ENCODE peak calls at places on chromosomes 3 and 15, in four cellular contexts. E is GM12891, C is GM12878, U is K562. L is an unnamed sample.

GRCh38 chr15:96331942-96332853 is 1.7 kb downstream of the NR2F2 start:
- DNase-seq in C (no peak), U (peak), E (no peak), L (peak)

GRCh38 chr3:41075958-41076357 is 123.3 kb upstream of the CTNNB1 start:
- DNase-seq in C (no peak), E (no peak), U (peak), L (no peak)

GRCh38 chr3:159854500-159855124 is 134.0 kb upstream of the IL12A start:
- DNase-seq in C (no peak), U (no peak), E (no peak), L (no peak)

GRCh38 chr3:150107429-150108175 is 136.9 kb upstream of the PFN2 start:
- DNase-seq in E (no peak), U (no peak), C (no peak), L (no peak)

GRCh38 chr15:39365161-39365560 is 215.7 kb upstream of the THBS1 start:
- DNase-seq in U (no peak), E (no peak), C (no peak), L (no peak)

GRCh38 chr3:70849911-70850699 is 537.7 kb upstream of the MDFIC2 start:
- DNase-seq in C (no peak), U (no peak), E (no peak), L (no peak)

GRCh38 chr3:144265527-144266100 is 294.0 kb downstream of the DIPK2A start:
- DNase-seq in E (no peak), C (no peak), U (no peak), L (no peak)

GRCh38 chr15:69668963-69669362 is 216.3 kb downstream of the RPLP1 start:
- DNase-seq in E (peak), U (no peak), C (peak), L (peak)

GRCh38 chr3:13545952-13546454 is 2.9 kb upstream of the FBLN2 start:
- DNase-seq in U (no peak), E (no peak), C (no peak), L (no peak)

GRCh38 chr3:129123314-129124060 is 1.9 kb upstream of the RAB43 start:
- DNase-seq in U (no peak), E (no peak), C (no peak), L (peak)

GRCh38 chr3:179020112-179020511 is 51.5 kb downstream of the ZMAT3 start:
- DNase-seq in E (no peak), C (no peak), U (no peak), L (peak)

GRCh38 chr15:64561997-64562396 is 101.6 kb downstream of the ZNF609 start:
- DNase-seq in E (no peak), U (no peak), C (no peak), L (no peak)

GRCh38 chr3:172199850-172200369 is 160.5 kb downstream of the FNDC3B start:
- DNase-seq in U (no peak), E (no peak), C (no peak), L (no peak)

GRCh38 chr15:70127288-70127746 is 29.6 kb upstream of the TLE3 start:
- DNase-seq in E (no peak), C (no peak), U (no peak), L (no peak)

GRCh38 chr3:192570757-192571156 is 156.6 kb downstream of the FGF12 start:
- DNase-seq in U (no peak), C (no peak), E (no peak), L (no peak)

GRCh38 chr3:24416224-24416623 is 78.4 kb downstream of the THRB start:
- DNase-seq in U (no peak), C (no peak), E (no peak), L (no peak)

GRCh38 chr3:108505811-108506210 is 4.6 kb downstream of the MYH15 start:
- DNase-seq in C (no peak), U (peak), E (no peak), L (no peak)

GRCh38 chr15:91857224-91857585 is 3.7 kb downstream of the SLCO3A1 start:
- DNase-seq in U (no peak), E (no peak), C (no peak), L (no peak)

GRCh38 chr15:42165081-42165480 is 8.6 kb upstream of the PLA2G4F start:
- DNase-seq in U (no peak), E (no peak), C (no peak), L (peak)

GRCh38 chr3:119368243-119368800 is 74.1 kb downstream of the ARHGAP31 start:
- DNase-seq in E (no peak), U (no peak), C (no peak), L (no peak)

GRCh38 chr3:127762077-127762786 is 60.1 kb downstream of the MGLL start:
- DNase-seq in C (peak), U (no peak), E (no peak), L (no peak)

GRCh38 chr3:71504250-71505036 is 79.1 kb downstream of the FOXP1 start:
- DNase-seq in E (no peak), U (peak), C (no peak), L (no peak)

GRCh38 chr15:85073556-85074194 is 92.0 kb downstream of the PDE8A start:
- DNase-seq in E (no peak), U (no peak), C (no peak), L (no peak)

GRCh38 chr3:143786229-143787199 is 61.8 kb downstream of the SLC9A9 start:
- DNase-seq in C (no peak), U (no peak), E (no peak), L (no peak)

GRCh38 chr3:179463299-179463698 is 12.0 kb upstream of the GNB4 start:
- DNase-seq in C (no peak), E (no peak), U (no peak), L (no peak)

GRCh38 chr3:70606018-70606417 is 293.6 kb upstream of the MDFIC2 start:
- DNase-seq in E (no peak), C (no peak), U (no peak), L (no peak)

DNA sequence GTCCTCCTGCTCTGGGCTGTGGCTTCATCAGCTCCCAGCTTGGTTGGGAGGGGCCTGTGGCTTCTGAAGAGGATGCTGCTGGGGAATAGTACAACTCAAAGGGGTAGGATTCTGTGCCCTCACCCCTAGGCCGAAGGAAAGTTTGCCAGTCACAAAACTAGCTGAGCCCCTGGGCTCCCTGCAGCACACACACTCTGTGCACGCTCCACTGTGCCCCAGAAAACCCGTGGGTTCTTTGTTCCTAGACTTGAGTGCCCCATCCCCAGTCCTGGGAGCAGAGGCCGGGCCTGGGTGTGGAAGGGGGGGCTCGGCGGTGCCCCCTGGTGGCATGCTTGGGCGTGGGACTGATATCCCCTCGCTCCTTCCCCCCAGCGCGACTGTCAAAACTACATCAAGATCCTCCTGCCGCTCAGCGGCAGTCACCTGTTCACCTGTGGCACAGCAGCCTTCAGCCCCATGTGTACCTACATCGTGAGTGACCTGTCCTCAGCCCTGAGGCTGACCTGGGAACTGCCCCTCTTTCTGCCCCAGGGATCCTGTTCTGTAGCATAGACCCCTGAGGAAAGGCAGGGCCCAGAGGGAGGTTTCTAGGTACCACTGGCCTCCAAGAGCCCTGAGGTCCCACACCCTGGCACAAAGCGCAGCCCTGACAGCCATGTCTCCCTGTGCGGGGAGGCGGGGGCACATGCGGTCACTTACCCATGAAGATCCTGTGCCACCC is 14.2 kb downstream of the CIB1 start:
- DNase-seq in C (no peak), U (peak), E (peak), L (peak)
- TF ChIP-seq SPI1 in C (no peak), U (no peak), E (no peak), L (no peak)

GRCh38 chr15:45199136-45199810 is 11.5 kb upstream of the SHF start:
- DNase-seq in C (peak), E (no peak), U (peak), L (no peak)
- TF ChIP-seq SPI1 in C (no peak), E (no peak), U (no peak), L (no peak)

GRCh38 chr3:57128863-57129602 is 36.1 kb downstream of the IL17RD start:
- DNase-seq in E (no peak), U (no peak), C (no peak), L (no peak)
- TF ChIP-seq SPI1 in E (no peak), U (no peak), C (no peak), L (no peak)

GRCh38 chr3:155746703-155747102 is 1.8 kb upstream of the PLCH1 start:
- DNase-seq in C (no peak), E (no peak), U (no peak), L (no peak)

GRCh38 chr3:155745795-155746550 is 1.1 kb upstream of the PLCH1 start:
- DNase-seq in U (no peak), C (no peak), E (no peak), L (peak)

GRCh38 chr3:155748611-155749365 is 3.9 kb upstream of the PLCH1 start:
- DNase-seq in E (no peak), U (no peak), C (no peak), L (no peak)

GRCh38 chr3:155747286-155747685 is 2.4 kb upstream of the PLCH1 start:
- DNase-seq in C (no peak), E (no peak), U (no peak), L (no peak)

DNA sequence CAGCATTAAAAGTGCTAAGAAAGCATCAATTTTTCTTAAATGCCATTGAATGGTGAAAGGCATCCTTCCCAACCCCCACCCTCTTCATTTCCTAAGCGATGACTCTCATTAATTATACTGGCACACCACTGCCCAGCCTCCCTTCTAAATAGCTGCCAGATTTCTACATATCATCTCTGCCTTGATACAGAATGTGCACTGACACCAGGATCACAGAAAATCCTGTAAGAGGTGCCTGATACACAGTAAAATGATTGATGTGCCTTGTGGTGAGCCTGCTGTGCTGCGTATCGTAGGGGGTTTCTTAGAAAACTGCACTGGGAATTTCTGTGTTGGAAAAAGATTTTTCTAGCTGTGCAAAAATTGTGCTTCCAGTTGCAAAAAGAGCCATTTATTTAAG is 3.0 kb upstream of the PLCH1 start:
- DNase-seq in U (no peak), C (no peak), E (no peak), L (no peak)
- TF ChIP-seq SPI1 in U (no peak), C (no peak), E (no peak), L (no peak)

GRCh38 chr3:63706321-63707085 is 54.0 kb downstream of the SNTN start:
- DNase-seq in E (no peak), C (no peak), U (no peak), L (no peak)
- TF ChIP-seq SPI1 in E (no peak), C (no peak), U (no peak), L (no peak)

L was measured in HL-60.